ENCODE peak calls at places on chromosomes 16 and 17, in five cellular contexts. L is neuronal stem cell, T is IMR-90, Z is H9, S is mesenchymal stem cell. E is an unnamed sample.

GRCh38 chr16:86355538-86355937 is 154.8 kb upstream of the FOXF1 start:
- DNase-seq in L (no peak), T (peak), Z (no peak), S (peak), E (no peak)

GRCh38 chr16:60989592-60989991 is 1046.6 kb downstream of the CDH8 start:
- DNase-seq in T (no peak), S (no peak), Z (no peak), L (no peak), E (no peak)

GRCh38 chr17:74659898-74660297 is 36.4 kb upstream of the CD300E start:
- DNase-seq in S (no peak), Z (no peak), T (no peak), L (no peak), E (no peak)

GRCh38 chr16:68079616-68080344 is 5.4 kb upstream of the NFATC3 start:
- DNase-seq in Z (no peak), L (no peak), T (no peak), S (peak), E (no peak)

GRCh38 chr16:86862596-86862995 is 284.2 kb downstream of the FOXL1 start:
- DNase-seq in L (no peak), Z (no peak), S (no peak), T (peak), E (no peak)

GRCh38 chr16:20675488-20676267 is 21.8 kb downstream of the ACSM1 start:
- DNase-seq in Z (peak), L (no peak), S (no peak), T (no peak), E (peak)

GRCh38 chr17:44941712-44942331 is 5.8 kb downstream of the KIF18B start:
- DNase-seq in Z (peak), L (no peak), S (peak), T (no peak), E (no peak)

GRCh38 chr16:74224828-74225227 is 71.8 kb upstream of the PSMD7 start:
- DNase-seq in S (no peak), L (no peak), Z (no peak), T (peak), E (no peak)

GRCh38 chr16:11613381-11614303 is 26.9 kb upstream of the LITAF start:
- DNase-seq in L (no peak), T (no peak), S (peak), Z (no peak), E (no peak)

GRCh38 chr16:11004351-11004750 is 60.0 kb downstream of the CLEC16A start:
- DNase-seq in T (peak), L (no peak), S (no peak), Z (no peak), E (no peak)

GRCh38 chr16:86668136-86668535 is 89.8 kb downstream of the FOXL1 start:
- DNase-seq in L (no peak), Z (peak), T (peak), S (peak), E (peak)

GRCh38 chr16:74738134-74738541 is 36.5 kb downstream of the FA2H start:
- DNase-seq in Z (no peak), L (no peak), S (no peak), T (peak), E (no peak)

GRCh38 chr16:68417711-68418301 is 30.5 kb downstream of the SMPD3 start:
- DNase-seq in T (no peak), Z (no peak), S (no peak), L (no peak), E (no peak)

GRCh38 chr16:81409016-81409556 is 35.5 kb upstream of the CMIP start:
- DNase-seq in T (no peak), S (no peak), L (no peak), Z (no peak), E (no peak)

GRCh38 chr16:22296225-22297113 is 740 bp upstream of the POLR3E start:
- DNase-seq in S (peak), L (no peak), Z (no peak), T (no peak), E (peak)

GRCh38 chr17:3656755-3657587 is 11.4 kb downstream of the TAX1BP3 start:
- DNase-seq in T (no peak), Z (peak), S (no peak), L (no peak), E (no peak)

GRCh38 chr17:48995871-48996695 is 1.1 kb upstream of the IGF2BP1 start:
- DNase-seq in S (peak), L (peak), Z (peak), T (no peak), E (peak)
- H2BK120ac ChIP-seq in S (peak), L (peak), Z (peak), T (peak), E (peak)

DNA sequence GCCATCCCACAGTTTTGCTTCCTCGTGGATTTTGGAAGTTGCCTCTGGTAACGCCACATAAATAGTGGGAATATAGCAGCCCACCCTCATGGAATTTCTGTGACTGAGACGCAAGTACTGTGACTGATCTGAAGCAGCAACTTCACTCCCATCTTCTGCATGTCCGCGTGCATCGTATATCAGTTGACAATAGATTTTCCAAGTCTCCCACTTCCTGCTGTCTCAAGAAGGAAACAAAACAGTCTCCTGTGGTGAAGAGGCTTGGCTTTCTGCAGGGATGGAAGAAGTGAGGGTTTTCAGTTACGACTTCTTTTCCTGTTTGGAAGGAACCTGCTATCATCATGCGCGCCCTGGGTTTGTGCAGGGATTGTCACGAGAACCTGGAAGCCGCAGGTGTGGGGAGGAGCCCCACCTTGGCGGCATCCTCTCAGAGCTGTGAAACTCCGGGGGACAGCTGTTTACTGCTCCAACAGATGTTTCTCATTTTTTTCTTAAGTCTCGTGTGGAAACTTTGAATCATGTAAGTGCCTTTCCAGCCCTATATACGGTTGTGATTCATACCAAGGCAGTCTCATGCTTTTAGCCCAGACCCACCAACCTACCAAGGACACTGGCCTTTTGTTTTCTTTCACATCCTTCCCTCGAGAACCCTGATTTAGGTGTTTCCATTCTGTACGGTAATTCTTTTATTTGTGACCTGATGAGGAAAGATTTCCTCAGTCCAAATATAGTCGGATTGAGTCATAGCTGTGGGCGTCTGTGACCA is 57.5 kb downstream of the WIPI1 start:
- DNase-seq in T (peak), S (peak), L (no peak), Z (peak), E (no peak)
- H2BK120ac ChIP-seq in T (peak), S (peak), L (no peak), Z (no peak), E (no peak)

DNA sequence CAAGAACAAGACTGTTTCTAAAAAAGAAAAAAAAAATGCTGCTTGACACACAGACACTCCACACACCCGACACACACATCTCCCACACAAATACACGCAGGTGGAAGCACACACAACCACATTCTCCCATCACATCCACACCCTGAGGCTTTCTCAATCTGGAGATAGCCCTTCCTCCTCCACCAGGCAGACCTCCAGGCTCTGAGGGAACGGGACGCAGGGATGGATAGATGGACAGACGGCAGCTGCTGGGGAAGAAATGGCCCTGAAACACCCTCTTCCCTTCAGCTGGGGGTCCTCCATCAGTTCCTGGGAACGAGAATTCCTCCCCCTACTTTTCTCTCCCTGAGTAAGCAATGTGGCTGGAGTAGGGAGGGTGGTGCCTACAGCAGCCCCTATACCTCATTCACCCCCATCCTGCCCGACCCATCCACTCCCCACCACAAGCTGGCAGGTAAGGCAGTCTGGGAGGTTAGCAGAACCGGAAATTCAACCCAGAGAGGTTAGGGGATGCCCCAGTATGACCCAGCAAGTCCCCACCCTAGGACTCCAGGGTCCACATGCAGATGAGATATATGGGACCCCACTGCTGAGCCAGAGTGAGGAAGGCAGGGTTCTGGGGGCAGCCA is 4.1 kb upstream of the LITAFD start:
- DNase-seq in L (no peak), S (no peak), T (no peak), Z (no peak), E (no peak)
- H2BK120ac ChIP-seq in L (no peak), S (peak), T (peak), Z (no peak), E (no peak)

GRCh38 chr17:40560592-40561293 is 4.5 kb downstream of the CCR7 start:
- DNase-seq in Z (no peak), L (no peak), T (peak), S (peak), E (no peak)
- H2BK120ac ChIP-seq in Z (no peak), L (no peak), T (peak), S (no peak), E (no peak)

DNA sequence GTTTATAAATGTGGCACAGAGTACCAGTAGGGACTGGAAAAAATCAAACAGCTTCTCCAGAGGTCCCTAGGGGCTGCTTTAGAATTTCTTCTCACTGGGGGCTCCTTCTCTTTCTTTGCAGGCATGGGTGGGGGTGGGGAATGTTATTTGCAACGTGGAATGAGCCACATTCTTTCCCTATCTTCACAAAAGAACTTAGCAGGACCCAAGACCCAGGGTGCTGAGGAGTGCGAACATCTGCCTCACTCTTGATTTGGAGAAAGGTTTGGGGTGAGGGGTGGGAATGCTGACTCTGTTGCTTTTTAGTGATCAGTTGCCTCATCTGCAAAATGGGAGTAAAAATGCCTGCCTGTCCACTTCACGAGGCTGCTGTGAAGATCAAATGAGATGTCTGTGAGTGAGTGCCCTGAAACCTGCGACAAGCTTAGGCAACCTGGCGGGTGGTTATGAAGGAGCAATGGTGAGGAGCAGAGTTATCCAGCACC is 10.8 kb upstream of the PIPOX start:
- DNase-seq in T (no peak), Z (peak), S (no peak), L (no peak), E (peak)
- H2BK120ac ChIP-seq in T (no peak), Z (no peak), S (no peak), L (no peak), E (peak)

GRCh38 chr17:59425085-59425901 is 93.8 kb downstream of the YPEL2 start:
- DNase-seq in L (no peak), T (peak), S (peak), Z (no peak), E (peak)

GRCh38 chr17:59426031-59426430 is 94.6 kb downstream of the YPEL2 start:
- DNase-seq in L (no peak), Z (no peak), S (no peak), T (no peak), E (peak)

GRCh38 chr17:59423903-59424302 is 92.4 kb downstream of the YPEL2 start:
- DNase-seq in L (no peak), S (no peak), Z (no peak), T (no peak), E (peak)

GRCh38 chr17:59423137-59423703 is 91.8 kb downstream of the YPEL2 start:
- DNase-seq in L (no peak), Z (no peak), S (peak), T (peak), E (peak)

GRCh38 chr17:59424331-59424730 is 92.9 kb downstream of the YPEL2 start:
- DNase-seq in L (no peak), Z (no peak), T (no peak), S (no peak), E (no peak)
- H2BK120ac ChIP-seq in L (no peak), Z (no peak), T (no peak), S (peak), E (no peak)

GRCh38 chr17:38746893-38747384 is 1.2 kb downstream of the PCGF2 start:
- DNase-seq in T (no peak), L (no peak), Z (no peak), S (no peak), E (no peak)

GRCh38 chr17:38749222-38750043 is 1.3 kb upstream of the PCGF2 start:
- DNase-seq in T (peak), Z (peak), S (peak), L (peak), E (peak)

GRCh38 chr17:38746004-38746892 is 1.9 kb downstream of the PCGF2 start:
- DNase-seq in Z (no peak), T (no peak), S (no peak), L (no peak), E (peak)

GRCh38 chr17:38748329-38749221 is at the start of gene PCGF2:
- DNase-seq in Z (peak), S (peak), T (peak), L (peak), E (peak)

GRCh38 chr17:38747385-38748328 is 479 bp downstream of the PCGF2 start:
- DNase-seq in S (peak), T (no peak), L (peak), Z (no peak), E (peak)
- H2BK120ac ChIP-seq in S (peak), T (peak), L (peak), Z (no peak), E (peak)

E was measured in mesendoderm.